ENCODE peak calls at places on chromosomes 5 and 9, in six cellular contexts. V is body of pancreas, U is WERI-Rb-1, Q is heart right ventricle, G is fibroblast of pulmonary artery, Z is stomach. B is an unnamed sample.

GRCh38 chr9:12785251-12785880 is 10.5 kb downstream of the LURAP1L start:
- DNase-seq in U (no peak), V (peak; percentile 34), Q (no peak), Z (peak; percentile 66), G (no peak), B (no peak)

GRCh38 chr5:136018814-136019777 is 9.7 kb upstream of the TGFBI start:
- DNase-seq in V (no peak), G (peak; percentile 98), U (no peak), Q (no peak), Z (no peak), B (peak; percentile 96)

GRCh38 chr9:103913899-103914298 is 180.2 kb upstream of the SMC2 start:
- DNase-seq in U (no peak), Z (no peak), V (no peak), G (no peak), Q (no peak), B (no peak)

GRCh38 chr9:128166169-128166568 is 6.1 kb downstream of the BBLN start:
- DNase-seq in V (no peak), Q (no peak), Z (no peak), U (no peak), G (no peak), B (no peak)

GRCh38 chr9:124411514-124412227 is 3.6 kb downstream of the PSMB7 start:
- DNase-seq in U (no peak), V (no peak), Q (no peak), G (peak; percentile 82), Z (no peak), B (peak; percentile 45)

GRCh38 chr5:73454379-73455036 is 5.9 kb upstream of the FOXD1 start:
- DNase-seq in Q (no peak), U (peak; percentile 83), V (peak; percentile 66), Z (peak; percentile 49), G (peak; percentile 69), B (no peak)

GRCh38 chr9:38406476-38407186 is 14.1 kb downstream of the ALDH1B1 start:
- DNase-seq in Q (no peak), U (no peak), V (no peak), G (no peak), Z (no peak), B (no peak)

GRCh38 chr9:87263291-87263690 is 234.4 kb upstream of the DAPK1 start:
- DNase-seq in Z (no peak), U (no peak), V (peak; percentile 27), Q (no peak), G (no peak), B (no peak)

GRCh38 chr9:121694582-121694981 is 43.1 kb downstream of the DAB2IP start:
- DNase-seq in Q (no peak), Z (no peak), U (no peak), G (no peak), V (no peak), B (no peak)

GRCh38 chr5:15794117-15794985 is 294.4 kb downstream of the FBXL7 start:
- DNase-seq in U (no peak), G (peak; percentile 64), V (no peak), Z (no peak), Q (no peak), B (no peak)
- TF ChIP-seq CTCF in U (no peak), G (peak; percentile 36), V (no peak), Z (no peak), Q (peak; percentile 43), B (no peak)

GRCh38 chr5:123037104-123037418 is 536 bp upstream of the PPIC start:
- DNase-seq in Z (no peak), Q (no peak), G (no peak), V (no peak), U (no peak), B (no peak)
- H3K4me3 ChIP-seq in Z (peak overlapping the region; percentile 74), Q (peak overlapping the region; percentile 72), G (peak overlapping the region; percentile 78), V (peak overlapping the region; percentile 88), U (peak overlapping the region; percentile 80), B (peak overlapping the region; percentile 81)

GRCh38 chr5:133485468-133485867 is 126.9 kb downstream of the FSTL4 start:
- DNase-seq in Z (no peak), U (no peak), V (no peak), Q (no peak), G (no peak), B (no peak)

GRCh38 chr5:133487093-133487492 is 125.2 kb downstream of the FSTL4 start:
- DNase-seq in Q (no peak), U (no peak), V (no peak), Z (no peak), G (no peak), B (no peak)

GRCh38 chr5:133489632-133490031 is 122.7 kb downstream of the FSTL4 start:
- DNase-seq in U (peak; percentile 79), Z (no peak), Q (no peak), V (peak; percentile 5), G (no peak), B (no peak)
- TF ChIP-seq CTCF in U (peak; percentile 79), Z (no peak), Q (no peak), V (no peak), G (no peak), B (no peak)

GRCh38 chr5:130289132-130290088 is 385.1 kb downstream of the CHSY3 start:
- DNase-seq in Q (no peak), G (peak; percentile 39), Z (no peak), U (no peak), V (no peak), B (no peak)
- H3K4me3 ChIP-seq in Q (no peak overlapping the region), G (no peak overlapping the region), Z (no peak overlapping the region), U (no peak overlapping the region), V (no peak overlapping the region), B (no peak overlapping the region)